ENCODE peak calls at places on chromosomes 5 and 9, in seven cellular contexts. One of them, this sample, is unnamed.

GRCh38 chr9:131185924-131186323 is 60.5 kb downstream of the NUP214 start:
- DNase-seq in fibroblast of lung: no peak
- DNase-seq in cardiac muscle cell: no peak
- DNase-seq in right atrium auricular region: no peak
- DNase-seq in heart left ventricle: no peak
- DNase-seq in tibial nerve: no peak
- DNase-seq in sigmoid colon: no peak
- DNase-seq in this sample: no peak

GRCh38 chr9:138072161-138072842 is 194.7 kb downstream of the CACNA1B start:
- DNase-seq in fibroblast of lung: no peak
- DNase-seq in tibial nerve: no peak
- DNase-seq in cardiac muscle cell: no peak
- DNase-seq in heart left ventricle: no peak
- DNase-seq in sigmoid colon: peak; percentile 50
- DNase-seq in right atrium auricular region: peak; percentile 34
- DNase-seq in this sample: no peak

GRCh38 chr5:110612778-110613396 is 113.6 kb downstream of the TMEM232 start:
- DNase-seq in right atrium auricular region: no peak
- DNase-seq in tibial nerve: no peak
- DNase-seq in heart left ventricle: no peak
- DNase-seq in cardiac muscle cell: no peak
- DNase-seq in fibroblast of lung: no peak
- DNase-seq in sigmoid colon: no peak
- DNase-seq in this sample: no peak

GRCh38 chr5:134099288-134099872 is 15.1 kb upstream of the TCF7 start:
- DNase-seq in tibial nerve: no peak
- DNase-seq in sigmoid colon: no peak
- DNase-seq in right atrium auricular region: no peak
- DNase-seq in cardiac muscle cell: no peak
- DNase-seq in fibroblast of lung: no peak
- DNase-seq in heart left ventricle: no peak
- DNase-seq in this sample: no peak

GRCh38 chr5:115423541-115423940 is 121.0 kb downstream of the FEM1C start:
- DNase-seq in cardiac muscle cell: peak; percentile 59
- DNase-seq in sigmoid colon: peak; percentile 82
- DNase-seq in tibial nerve: peak; percentile 40
- DNase-seq in right atrium auricular region: peak; percentile 82
- DNase-seq in fibroblast of lung: no peak
- DNase-seq in heart left ventricle: peak; percentile 85
- DNase-seq in this sample: no peak

GRCh38 chr9:34664281-34665108 is 2.0 kb upstream of the CCL27 start:
- DNase-seq in heart left ventricle: peak; percentile 82
- DNase-seq in right atrium auricular region: peak; percentile 87
- DNase-seq in cardiac muscle cell: peak; percentile 84
- DNase-seq in fibroblast of lung: peak; percentile 69
- DNase-seq in tibial nerve: peak; percentile 92
- DNase-seq in sigmoid colon: peak; percentile 90
- DNase-seq in this sample: peak; percentile 59

GRCh38 chr5:59007460-59008063 is 424.7 kb downstream of the RAB3C start:
- DNase-seq in heart left ventricle: no peak
- DNase-seq in fibroblast of lung: peak; percentile 66
- DNase-seq in cardiac muscle cell: peak; percentile 50
- DNase-seq in sigmoid colon: no peak
- DNase-seq in tibial nerve: no peak
- DNase-seq in right atrium auricular region: no peak
- DNase-seq in this sample: no peak

GRCh38 chr9:131138676-131139075 is 13.3 kb downstream of the NUP214 start:
- DNase-seq in sigmoid colon: no peak
- DNase-seq in cardiac muscle cell: no peak
- DNase-seq in heart left ventricle: no peak
- DNase-seq in right atrium auricular region: no peak
- DNase-seq in tibial nerve: no peak
- DNase-seq in fibroblast of lung: no peak
- DNase-seq in this sample: no peak

GRCh38 chr9:81374881-81375280 is 314.5 kb downstream of the TLE1 start:
- DNase-seq in right atrium auricular region: no peak
- DNase-seq in fibroblast of lung: no peak
- DNase-seq in sigmoid colon: no peak
- DNase-seq in tibial nerve: no peak
- DNase-seq in heart left ventricle: peak; percentile 49
- DNase-seq in cardiac muscle cell: peak; percentile 57
- DNase-seq in this sample: no peak

DNA sequence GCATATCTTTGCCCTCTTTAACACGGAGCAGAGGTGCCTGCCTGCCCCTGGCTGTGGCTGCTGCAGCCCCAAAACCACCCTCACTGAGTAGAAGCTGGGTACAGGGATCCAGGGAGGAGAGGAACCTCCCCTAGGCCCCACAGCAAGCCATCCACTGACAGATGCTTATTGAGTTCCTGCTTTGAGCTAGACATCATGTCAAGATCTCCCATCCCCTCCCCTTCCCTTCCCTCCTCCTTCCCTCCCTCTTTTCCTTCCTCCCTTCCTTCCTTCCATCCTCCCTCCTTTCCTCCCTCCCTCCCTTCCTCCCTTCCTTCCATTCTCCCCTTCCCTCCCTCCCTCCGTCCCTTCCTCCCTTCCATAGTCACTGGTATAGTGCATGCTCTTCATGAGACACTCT is 29.3 kb downstream of the GOLGA2 start:
- DNase-seq in tibial nerve: no peak
- DNase-seq in sigmoid colon: no peak
- DNase-seq in heart left ventricle: no peak
- DNase-seq in fibroblast of lung: no peak
- DNase-seq in cardiac muscle cell: no peak
- DNase-seq in right atrium auricular region: no peak
- DNase-seq in this sample: no peak
- H3K27ac ChIP-seq in tibial nerve: no peak overlapping the region
- H3K27ac ChIP-seq in sigmoid colon: peak overlapping the region; percentile 31
- H3K27ac ChIP-seq in heart left ventricle: peak overlapping the region; percentile 42
- H3K27ac ChIP-seq in fibroblast of lung: peak overlapping the region; percentile 10
- H3K27ac ChIP-seq in cardiac muscle cell: no peak overlapping the region
- H3K27ac ChIP-seq in right atrium auricular region: no peak overlapping the region
- H3K27ac ChIP-seq in this sample: no peak overlapping the region

GRCh38 chr9:114307323-114308250 is 15.3 kb upstream of the ORM1 start:
- DNase-seq in heart left ventricle: no peak
- DNase-seq in fibroblast of lung: no peak
- DNase-seq in tibial nerve: no peak
- DNase-seq in sigmoid colon: peak; percentile 40
- DNase-seq in cardiac muscle cell: peak; percentile 37
- DNase-seq in right atrium auricular region: no peak
- DNase-seq in this sample: no peak
- H3K27ac ChIP-seq in heart left ventricle: no peak overlapping the region
- H3K27ac ChIP-seq in fibroblast of lung: no peak overlapping the region
- H3K27ac ChIP-seq in tibial nerve: no peak overlapping the region
- H3K27ac ChIP-seq in sigmoid colon: no peak overlapping the region
- H3K27ac ChIP-seq in cardiac muscle cell: no peak overlapping the region
- H3K27ac ChIP-seq in right atrium auricular region: no peak overlapping the region
- H3K27ac ChIP-seq in this sample: no peak overlapping the region

DNA sequence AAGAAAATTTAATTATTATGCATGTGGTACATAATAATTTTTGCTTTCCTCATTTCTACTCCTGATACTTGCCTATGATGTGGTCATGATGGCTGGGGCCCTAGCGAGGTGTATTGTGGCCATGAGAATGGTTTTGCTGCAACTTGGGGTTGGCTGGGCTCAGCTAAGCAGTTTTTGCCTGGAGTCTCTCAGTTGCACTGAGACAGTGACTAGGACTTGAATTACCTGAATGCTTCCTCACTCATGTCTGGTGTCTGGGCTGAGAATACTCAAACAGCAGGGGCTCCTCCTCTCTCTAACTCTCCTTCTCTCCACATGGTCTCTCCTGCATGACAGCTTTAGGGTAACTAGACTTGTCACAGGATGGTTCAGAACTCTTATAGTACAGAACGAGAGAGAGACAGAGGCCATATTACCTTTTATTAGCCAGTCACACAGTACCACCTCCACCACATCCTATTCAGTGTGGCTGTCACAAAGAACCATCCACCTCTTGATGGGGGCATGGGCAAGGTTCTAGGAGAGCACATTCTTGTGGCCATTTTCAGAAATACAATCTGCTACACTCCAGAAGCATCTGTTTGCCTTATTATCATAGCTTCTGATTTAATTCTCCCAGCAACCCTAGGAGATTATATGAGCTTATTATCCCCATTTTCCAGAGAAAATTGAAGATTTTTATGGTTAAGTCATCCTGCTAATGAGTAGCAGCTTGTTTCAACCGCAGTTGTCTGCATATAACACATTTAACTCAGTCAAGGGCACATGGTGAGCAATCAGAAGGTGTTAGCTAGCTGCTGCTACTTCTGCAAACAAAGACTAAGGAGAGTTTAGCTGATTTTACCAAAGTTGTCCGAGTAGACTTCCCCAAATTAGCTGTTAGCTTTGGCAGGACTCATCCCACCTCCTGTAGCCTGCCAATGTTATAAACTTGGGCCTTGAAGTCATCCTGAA is 245.1 kb downstream of the DOCK8 start:
- DNase-seq in cardiac muscle cell: no peak
- DNase-seq in heart left ventricle: no peak
- DNase-seq in right atrium auricular region: no peak
- DNase-seq in tibial nerve: no peak
- DNase-seq in sigmoid colon: no peak
- DNase-seq in fibroblast of lung: no peak
- DNase-seq in this sample: no peak
- H3K27ac ChIP-seq in cardiac muscle cell: no peak overlapping the region
- H3K27ac ChIP-seq in heart left ventricle: no peak overlapping the region
- H3K27ac ChIP-seq in right atrium auricular region: no peak overlapping the region
- H3K27ac ChIP-seq in tibial nerve: no peak overlapping the region
- H3K27ac ChIP-seq in sigmoid colon: no peak overlapping the region
- H3K27ac ChIP-seq in fibroblast of lung: no peak overlapping the region
- H3K27ac ChIP-seq in this sample: peak overlapping the region; percentile 2

DNA sequence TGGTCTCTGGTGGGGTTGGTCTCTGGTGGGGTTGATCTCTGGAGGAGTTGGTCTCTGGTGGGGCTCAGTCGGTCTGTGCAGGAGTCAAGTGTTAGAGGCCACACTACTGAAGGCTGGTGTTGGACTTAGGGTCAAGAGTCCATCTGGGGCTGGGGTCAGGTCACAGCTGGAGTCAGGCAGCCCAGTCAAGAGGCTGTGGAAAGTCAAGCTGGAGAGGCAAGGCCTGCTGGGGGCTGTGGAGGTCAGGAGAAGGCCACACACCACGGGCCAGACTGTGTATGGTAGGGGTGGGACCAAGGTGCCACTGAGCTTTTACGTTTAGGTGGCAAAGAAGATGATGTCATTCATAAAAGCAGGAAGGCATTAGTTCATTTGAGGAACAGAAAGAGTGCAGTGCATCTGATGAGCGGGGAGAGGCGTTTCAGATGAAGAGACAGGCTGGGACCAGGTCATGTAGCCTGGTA is 16.7 kb upstream of the CD74 start:
- DNase-seq in fibroblast of lung: no peak
- DNase-seq in sigmoid colon: no peak
- DNase-seq in right atrium auricular region: no peak
- DNase-seq in tibial nerve: no peak
- DNase-seq in cardiac muscle cell: no peak
- DNase-seq in heart left ventricle: no peak
- DNase-seq in this sample: no peak
- H3K27ac ChIP-seq in fibroblast of lung: no peak overlapping the region
- H3K27ac ChIP-seq in sigmoid colon: no peak overlapping the region
- H3K27ac ChIP-seq in right atrium auricular region: no peak overlapping the region
- H3K27ac ChIP-seq in tibial nerve: no peak overlapping the region
- H3K27ac ChIP-seq in cardiac muscle cell: no peak overlapping the region
- H3K27ac ChIP-seq in heart left ventricle: no peak overlapping the region
- H3K27ac ChIP-seq in this sample: no peak overlapping the region

DNA sequence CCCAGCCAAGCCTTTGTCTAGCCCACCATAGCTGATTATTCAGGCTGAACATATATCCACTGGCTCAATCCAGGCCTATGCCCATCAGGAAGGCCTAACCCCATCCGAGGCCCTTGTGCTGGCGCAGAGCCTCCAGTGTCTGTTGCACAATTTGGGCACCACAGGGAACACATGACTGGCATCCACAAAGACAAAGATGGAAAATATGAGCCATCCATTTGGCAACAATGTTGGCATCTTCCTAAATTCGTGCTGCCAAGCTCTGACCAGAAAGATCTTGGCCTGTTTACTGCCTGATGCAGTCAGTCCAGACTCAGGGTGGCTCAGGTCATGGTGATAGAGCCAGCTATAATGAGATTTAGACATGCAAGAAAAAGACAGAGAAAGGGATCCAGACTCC is 233.8 kb downstream of the PIK3R1 start:
- DNase-seq in right atrium auricular region: no peak
- DNase-seq in heart left ventricle: peak; percentile 62
- DNase-seq in fibroblast of lung: no peak
- DNase-seq in cardiac muscle cell: no peak
- DNase-seq in tibial nerve: no peak
- DNase-seq in sigmoid colon: no peak
- DNase-seq in this sample: no peak
- H3K27ac ChIP-seq in right atrium auricular region: no peak overlapping the region
- H3K27ac ChIP-seq in heart left ventricle: no peak overlapping the region
- H3K27ac ChIP-seq in fibroblast of lung: no peak overlapping the region
- H3K27ac ChIP-seq in cardiac muscle cell: no peak overlapping the region
- H3K27ac ChIP-seq in tibial nerve: no peak overlapping the region
- H3K27ac ChIP-seq in sigmoid colon: no peak overlapping the region
- H3K27ac ChIP-seq in this sample: no peak overlapping the region

DNA sequence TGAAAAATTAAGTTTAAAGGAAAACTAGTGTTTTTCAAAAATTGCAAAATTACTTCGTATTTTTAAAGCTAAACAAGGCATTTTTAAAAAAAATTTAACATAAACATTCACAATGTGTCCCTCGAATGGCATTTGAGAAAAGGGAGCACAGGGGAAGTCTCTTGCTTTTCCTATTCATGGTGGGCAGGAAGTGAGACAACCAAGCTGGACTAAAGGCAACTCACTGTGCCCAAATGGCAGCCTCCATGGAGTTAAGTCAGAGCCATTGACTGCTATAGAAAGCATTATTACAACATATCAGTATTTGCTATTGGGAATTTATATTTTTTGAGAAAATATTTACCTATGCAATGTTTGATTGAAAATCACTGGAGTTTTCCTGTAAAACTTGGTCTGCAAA is 8.3 kb downstream of the HNRNPH1 start:
- DNase-seq in right atrium auricular region: no peak
- DNase-seq in sigmoid colon: no peak
- DNase-seq in heart left ventricle: no peak
- DNase-seq in tibial nerve: no peak
- DNase-seq in cardiac muscle cell: no peak
- DNase-seq in fibroblast of lung: peak; percentile 40
- DNase-seq in this sample: no peak
- H3K27ac ChIP-seq in right atrium auricular region: no peak overlapping the region
- H3K27ac ChIP-seq in sigmoid colon: no peak overlapping the region
- H3K27ac ChIP-seq in heart left ventricle: peak overlapping the region; percentile 8
- H3K27ac ChIP-seq in tibial nerve: no peak overlapping the region
- H3K27ac ChIP-seq in cardiac muscle cell: peak overlapping the region; percentile 4
- H3K27ac ChIP-seq in fibroblast of lung: no peak overlapping the region
- H3K27ac ChIP-seq in this sample: no peak overlapping the region